ENCODE peak calls at places on chromosomes 5 and 9, in five cellular contexts. One of them, this sample, is unnamed.

GRCh38 chr9:106891286-106891685 is 28.3 kb downstream of the ZNF462 start:
- DNase-seq in PC-9: no peak
- DNase-seq in heart left ventricle: no peak
- DNase-seq in tibial nerve: no peak
- DNase-seq in endothelial cell of umbilical vein: no peak
- DNase-seq in this sample: no peak

GRCh38 chr5:92634883-92635282 is 946.1 kb downstream of the NR2F1-AS1 start:
- DNase-seq in endothelial cell of umbilical vein: no peak
- DNase-seq in heart left ventricle: no peak
- DNase-seq in PC-9: no peak
- DNase-seq in tibial nerve: no peak
- DNase-seq in this sample: no peak

GRCh38 chr9:69019808-69020207 is 5.9 kb upstream of the PRKACG start:
- DNase-seq in PC-9: no peak
- DNase-seq in endothelial cell of umbilical vein: no peak
- DNase-seq in tibial nerve: no peak
- DNase-seq in heart left ventricle: no peak
- DNase-seq in this sample: no peak

GRCh38 chr5:138082033-138082432 is 1.8 kb upstream of the WNT8A start:
- DNase-seq in endothelial cell of umbilical vein: no peak
- DNase-seq in heart left ventricle: no peak
- DNase-seq in tibial nerve: no peak
- DNase-seq in PC-9: no peak
- DNase-seq in this sample: no peak

GRCh38 chr9:34551751-34552605 is 29.2 kb upstream of the ENHO start:
- DNase-seq in PC-9: no peak
- DNase-seq in endothelial cell of umbilical vein: no peak
- DNase-seq in heart left ventricle: no peak
- DNase-seq in tibial nerve: no peak
- DNase-seq in this sample: no peak

GRCh38 chr9:77384406-77384805 is 207.1 kb downstream of the VPS13A start:
- DNase-seq in heart left ventricle: no peak
- DNase-seq in endothelial cell of umbilical vein: peak; percentile 5
- DNase-seq in PC-9: no peak
- DNase-seq in tibial nerve: no peak
- DNase-seq in this sample: peak; percentile 36

GRCh38 chr9:126860757-126861466 is 473 bp downstream of the ZBTB34 start:
- DNase-seq in PC-9: no peak
- DNase-seq in endothelial cell of umbilical vein: peak; percentile 46
- DNase-seq in tibial nerve: no peak
- DNase-seq in heart left ventricle: no peak
- DNase-seq in this sample: peak; percentile 42

GRCh38 chr5:36938129-36938528 is 61.6 kb downstream of the NIPBL start:
- DNase-seq in endothelial cell of umbilical vein: no peak
- DNase-seq in heart left ventricle: no peak
- DNase-seq in PC-9: no peak
- DNase-seq in tibial nerve: no peak
- DNase-seq in this sample: no peak

GRCh38 chr5:668299-668995 is 24.7 kb downstream of the TPPP start:
- DNase-seq in tibial nerve: no peak
- DNase-seq in endothelial cell of umbilical vein: no peak
- DNase-seq in PC-9: no peak
- DNase-seq in heart left ventricle: no peak
- DNase-seq in this sample: no peak

GRCh38 chr5:143488372-143488771 is 84.9 kb upstream of the NR3C1 start:
- DNase-seq in endothelial cell of umbilical vein: no peak
- DNase-seq in heart left ventricle: no peak
- DNase-seq in PC-9: no peak
- DNase-seq in tibial nerve: no peak
- DNase-seq in this sample: no peak

GRCh38 chr9:76926324-76926731 is 20.4 kb upstream of the PRUNE2 start:
- DNase-seq in PC-9: no peak
- DNase-seq in heart left ventricle: no peak
- DNase-seq in tibial nerve: no peak
- DNase-seq in endothelial cell of umbilical vein: no peak
- DNase-seq in this sample: no peak

GRCh38 chr5:74311961-74312360 is 328.6 kb downstream of the ENC1 start:
- DNase-seq in PC-9: no peak
- DNase-seq in endothelial cell of umbilical vein: no peak
- DNase-seq in heart left ventricle: no peak
- DNase-seq in tibial nerve: peak; percentile 17
- DNase-seq in this sample: no peak

GRCh38 chr9:132823370-132824144 is 54.5 kb downstream of the AK8 start:
- DNase-seq in heart left ventricle: no peak
- DNase-seq in tibial nerve: no peak
- DNase-seq in PC-9: no peak
- DNase-seq in endothelial cell of umbilical vein: no peak
- DNase-seq in this sample: no peak

GRCh38 chr5:35488786-35489185 is 128.9 kb upstream of the SPEF2 start:
- DNase-seq in heart left ventricle: no peak
- DNase-seq in PC-9: no peak
- DNase-seq in endothelial cell of umbilical vein: no peak
- DNase-seq in tibial nerve: no peak
- DNase-seq in this sample: no peak

GRCh38 chr5:156326718-156327259 is at the start of gene SGCD:
- DNase-seq in heart left ventricle: peak; percentile 88
- DNase-seq in PC-9: no peak
- DNase-seq in endothelial cell of umbilical vein: peak; percentile 1
- DNase-seq in tibial nerve: peak; percentile 39
- DNase-seq in this sample: no peak

GRCh38 chr9:137878146-137878941 is 762 bp downstream of the CACNA1B start:
- DNase-seq in heart left ventricle: no peak
- DNase-seq in tibial nerve: no peak
- DNase-seq in endothelial cell of umbilical vein: peak; percentile 30
- DNase-seq in PC-9: no peak
- DNase-seq in this sample: peak; percentile 57

GRCh38 chr5:72394688-72395087 is 74.5 kb downstream of the PTCD2 start:
- DNase-seq in PC-9: no peak
- DNase-seq in tibial nerve: no peak
- DNase-seq in endothelial cell of umbilical vein: peak; percentile 46
- DNase-seq in heart left ventricle: no peak
- DNase-seq in this sample: no peak
- TF ChIP-seq CTCF in PC-9: no peak
- TF ChIP-seq CTCF in tibial nerve: no peak
- TF ChIP-seq CTCF in endothelial cell of umbilical vein: peak; percentile 56
- TF ChIP-seq CTCF in heart left ventricle: peak; percentile 40
- TF ChIP-seq CTCF in this sample: no peak

GRCh38 chr5:148807845-148808244 is 18.6 kb upstream of the ADRB2 start:
- DNase-seq in PC-9: no peak
- DNase-seq in tibial nerve: no peak
- DNase-seq in heart left ventricle: no peak
- DNase-seq in endothelial cell of umbilical vein: no peak
- DNase-seq in this sample: no peak

GRCh38 chr5:148808864-148809642 is 17.4 kb upstream of the ADRB2 start:
- DNase-seq in tibial nerve: peak; percentile 21
- DNase-seq in endothelial cell of umbilical vein: no peak
- DNase-seq in heart left ventricle: peak; percentile 32
- DNase-seq in PC-9: peak; percentile 40
- DNase-seq in this sample: no peak

GRCh38 chr5:148806520-148806931 is 19.9 kb upstream of the ADRB2 start:
- DNase-seq in heart left ventricle: no peak
- DNase-seq in tibial nerve: no peak
- DNase-seq in endothelial cell of umbilical vein: no peak
- DNase-seq in PC-9: no peak
- DNase-seq in this sample: no peak

GRCh38 chr5:148810821-148811220 is 15.6 kb upstream of the ADRB2 start:
- DNase-seq in tibial nerve: no peak
- DNase-seq in PC-9: no peak
- DNase-seq in heart left ventricle: no peak
- DNase-seq in endothelial cell of umbilical vein: no peak
- DNase-seq in this sample: no peak

DNA sequence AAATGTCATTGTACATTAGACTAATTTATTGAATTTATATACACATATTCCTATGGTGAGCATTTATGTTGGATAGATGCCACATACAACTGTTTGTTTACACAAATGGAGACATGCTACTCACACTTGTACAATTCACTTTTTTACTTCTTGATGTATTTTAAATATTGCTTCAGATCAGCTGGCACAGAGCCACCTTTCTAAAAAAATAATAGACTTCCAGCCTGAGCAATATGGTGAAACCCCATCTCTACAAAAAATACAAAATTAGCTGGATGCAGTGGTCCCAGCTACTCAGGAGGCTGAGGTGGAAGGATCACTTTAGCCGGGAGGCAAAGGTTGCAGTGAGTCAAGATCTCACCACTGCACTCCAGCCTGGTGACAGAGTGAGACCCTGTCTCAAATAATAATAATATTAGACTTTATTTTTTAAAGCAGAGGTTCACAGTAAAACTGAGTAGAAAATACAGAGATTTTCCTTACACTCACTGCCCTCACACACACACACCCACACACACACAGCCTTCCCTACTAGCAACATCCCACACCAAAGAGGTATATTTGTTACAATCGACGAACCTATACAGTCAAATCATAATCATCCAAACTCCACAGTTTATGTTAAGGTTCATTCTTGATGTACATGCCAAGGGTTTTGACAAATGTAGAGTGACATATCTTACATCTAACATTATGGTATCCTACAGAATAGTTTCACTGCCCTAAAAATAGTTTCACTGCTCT is 16.5 kb upstream of the ADRB2 start:
- DNase-seq in endothelial cell of umbilical vein: peak; percentile 32
- DNase-seq in PC-9: peak; percentile 40
- DNase-seq in tibial nerve: no peak
- DNase-seq in heart left ventricle: no peak
- DNase-seq in this sample: no peak
- H3K27ac ChIP-seq in endothelial cell of umbilical vein: no peak overlapping the region
- H3K27ac ChIP-seq in PC-9: no peak overlapping the region
- H3K27ac ChIP-seq in tibial nerve: peak overlapping the region; percentile 23
- H3K27ac ChIP-seq in heart left ventricle: no peak overlapping the region
- H3K27ac ChIP-seq in this sample: no peak overlapping the region

GRCh38 chr5:55004728-55005127 is 19.3 kb upstream of the GZMK start:
- DNase-seq in heart left ventricle: no peak
- DNase-seq in tibial nerve: no peak
- DNase-seq in endothelial cell of umbilical vein: peak; percentile 67
- DNase-seq in PC-9: no peak
- DNase-seq in this sample: peak; percentile 45
- TF ChIP-seq CTCF in heart left ventricle: no peak
- TF ChIP-seq CTCF in tibial nerve: no peak
- TF ChIP-seq CTCF in endothelial cell of umbilical vein: no peak
- TF ChIP-seq CTCF in PC-9: no peak
- TF ChIP-seq CTCF in this sample: no peak

GRCh38 chr5:68267044-68267443 is 51.5 kb downstream of the PIK3R1 start:
- DNase-seq in heart left ventricle: no peak
- DNase-seq in endothelial cell of umbilical vein: no peak
- DNase-seq in PC-9: no peak
- DNase-seq in tibial nerve: no peak
- DNase-seq in this sample: no peak

GRCh38 chr5:68265347-68265746 is 49.8 kb downstream of the PIK3R1 start:
- DNase-seq in heart left ventricle: no peak
- DNase-seq in endothelial cell of umbilical vein: no peak
- DNase-seq in tibial nerve: no peak
- DNase-seq in PC-9: no peak
- DNase-seq in this sample: no peak

GRCh38 chr5:68265822-68266395 is 50.4 kb downstream of the PIK3R1 start:
- DNase-seq in PC-9: no peak
- DNase-seq in endothelial cell of umbilical vein: no peak
- DNase-seq in heart left ventricle: peak; percentile 40
- DNase-seq in tibial nerve: no peak
- DNase-seq in this sample: no peak

GRCh38 chr5:68266457-68266856 is 50.9 kb downstream of the PIK3R1 start:
- DNase-seq in heart left ventricle: no peak
- DNase-seq in endothelial cell of umbilical vein: no peak
- DNase-seq in tibial nerve: no peak
- DNase-seq in PC-9: no peak
- DNase-seq in this sample: no peak

GRCh38 chr5:68264024-68264956 is 48.7 kb downstream of the PIK3R1 start:
- DNase-seq in endothelial cell of umbilical vein: peak; percentile 79
- DNase-seq in heart left ventricle: peak; percentile 79
- DNase-seq in PC-9: no peak
- DNase-seq in tibial nerve: no peak
- DNase-seq in this sample: no peak
- H3K27ac ChIP-seq in endothelial cell of umbilical vein: peak overlapping the region; percentile 10
- H3K27ac ChIP-seq in heart left ventricle: peak overlapping the region; percentile 62
- H3K27ac ChIP-seq in PC-9: no peak overlapping the region
- H3K27ac ChIP-seq in tibial nerve: peak overlapping the region; percentile 40
- H3K27ac ChIP-seq in this sample: peak overlapping the region; percentile 69

GRCh38 chr5:141094481-141095262 is at the start of gene PCDHB2:
- DNase-seq in tibial nerve: peak; percentile 12
- DNase-seq in PC-9: no peak
- DNase-seq in heart left ventricle: no peak
- DNase-seq in endothelial cell of umbilical vein: peak; percentile 21
- DNase-seq in this sample: peak; percentile 11

GRCh38 chr5:141095263-141095641 is 837 bp downstream of the PCDHB2 start:
- DNase-seq in PC-9: no peak
- DNase-seq in tibial nerve: no peak
- DNase-seq in heart left ventricle: no peak
- DNase-seq in endothelial cell of umbilical vein: no peak
- DNase-seq in this sample: no peak

GRCh38 chr5:141105350-141105749 is 5.1 kb downstream of the PCDHB3 start:
- DNase-seq in tibial nerve: no peak
- DNase-seq in heart left ventricle: no peak
- DNase-seq in endothelial cell of umbilical vein: no peak
- DNase-seq in PC-9: no peak
- DNase-seq in this sample: no peak

GRCh38 chr5:141101059-141101458 is 786 bp downstream of the PCDHB3 start:
- DNase-seq in PC-9: no peak
- DNase-seq in tibial nerve: no peak
- DNase-seq in heart left ventricle: no peak
- DNase-seq in endothelial cell of umbilical vein: no peak
- DNase-seq in this sample: no peak

GRCh38 chr5:141100243-141100805 is at the start of gene PCDHB3:
- DNase-seq in endothelial cell of umbilical vein: peak; percentile 21
- DNase-seq in tibial nerve: peak; percentile 28
- DNase-seq in PC-9: no peak
- DNase-seq in heart left ventricle: peak; percentile 61
- DNase-seq in this sample: peak; percentile 47
- TF ChIP-seq CTCF in endothelial cell of umbilical vein: peak; percentile 14
- TF ChIP-seq CTCF in tibial nerve: no peak
- TF ChIP-seq CTCF in PC-9: no peak
- TF ChIP-seq CTCF in heart left ventricle: peak; percentile 57
- TF ChIP-seq CTCF in this sample: peak; percentile 58